ENCODE peak calls at places on chromosome 6, in five cellular contexts. K is LNCaP clone FGC, Z is SK-N-SH, O is WTC11, Y is AG10803. I is an unnamed sample.

GRCh38 chr6:111865909-111866546 is 7.2 kb downstream of the FYN start:
- DNase-seq in K (no peak), Z (no peak), O (no peak), Y (no peak), I (no peak)

GRCh38 chr6:52284131-52284459 is 447 bp downstream of the MCM3 start:
- DNase-seq in K (no peak), Z (peak), O (peak), Y (no peak), I (peak)

GRCh38 chr6:155487362-155488130 is 31.9 kb upstream of the NOX3 start:
- DNase-seq in K (no peak), Z (no peak), O (no peak), Y (no peak), I (no peak)

GRCh38 chr6:105021399-105021798 is 64.5 kb downstream of the LIN28B start:
- DNase-seq in K (no peak), Z (no peak), O (no peak), Y (no peak), I (no peak)

GRCh38 chr6:117463762-117464665 is 18.5 kb upstream of the DCBLD1 start:
- DNase-seq in K (no peak), Z (no peak), O (no peak), Y (peak), I (peak)

GRCh38 chr6:46378882-46379405 is 112.3 kb downstream of the RCAN2 start:
- DNase-seq in K (no peak), Z (no peak), O (no peak), Y (no peak), I (no peak)

GRCh38 chr6:168660400-168660945 is 219.5 kb downstream of the SMOC2 start:
- DNase-seq in K (no peak), Z (no peak), O (no peak), Y (no peak), I (no peak)

GRCh38 chr6:125073071-125073470 is 80.5 kb upstream of the TPD52L1 start:
- DNase-seq in K (no peak), Z (no peak), O (no peak), Y (no peak), I (no peak)

GRCh38 chr6:28368522-28368921 is 18.8 kb downstream of the ZKSCAN3 start:
- DNase-seq in K (no peak), Z (no peak), O (no peak), Y (no peak), I (no peak)

GRCh38 chr6:120938876-120939231 is 395.4 kb downstream of the TBC1D32 start:
- DNase-seq in K (no peak), Z (no peak), O (no peak), Y (no peak), I (no peak)

GRCh38 chr6:67884442-67884841 is 750.6 kb upstream of the ADGRB3 start:
- DNase-seq in K (no peak), Z (no peak), O (no peak), Y (no peak), I (no peak)

GRCh38 chr6:27168586-27169443 is 78.7 kb upstream of the PRSS16 start:
- DNase-seq in K (no peak), Z (no peak), O (no peak), Y (peak), I (no peak)

GRCh38 chr6:104705095-104705707 is 154.5 kb downstream of the HACE1 start:
- DNase-seq in K (no peak), Z (no peak), O (no peak), Y (peak), I (peak)

GRCh38 chr6:13814176-13814937 is at the start of gene MCUR1:
- DNase-seq in K (peak), Z (peak), O (peak), Y (peak), I (peak)
- TF ChIP-seq CTCF in K (peak), Z (peak), O (no peak), Y (peak), I (no peak)

DNA sequence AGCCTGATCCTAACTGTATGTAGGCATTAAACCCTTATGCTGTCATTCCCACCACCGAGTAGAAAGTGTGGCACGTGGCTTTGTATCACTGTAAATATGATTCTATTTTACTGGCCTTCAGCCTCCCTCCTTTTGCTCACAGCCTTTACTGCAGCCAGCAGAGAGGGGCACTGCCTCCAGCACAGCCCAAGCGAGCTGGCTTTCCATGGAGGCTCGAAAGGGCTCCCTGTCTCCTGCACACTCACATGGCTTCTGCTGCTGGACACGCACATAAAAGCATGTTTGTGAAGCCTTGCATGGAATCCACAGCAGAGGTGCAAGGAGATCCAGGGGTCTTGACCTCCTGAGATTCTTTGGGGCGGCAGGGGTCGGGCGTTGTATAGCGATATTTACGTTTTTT is 51.3 kb downstream of the RNASET2 start:
- DNase-seq in K (no peak), Z (no peak), O (no peak), Y (no peak), I (no peak)
- TF ChIP-seq CTCF in K (no peak), Z (no peak), O (no peak), Y (no peak), I (no peak)

DNA sequence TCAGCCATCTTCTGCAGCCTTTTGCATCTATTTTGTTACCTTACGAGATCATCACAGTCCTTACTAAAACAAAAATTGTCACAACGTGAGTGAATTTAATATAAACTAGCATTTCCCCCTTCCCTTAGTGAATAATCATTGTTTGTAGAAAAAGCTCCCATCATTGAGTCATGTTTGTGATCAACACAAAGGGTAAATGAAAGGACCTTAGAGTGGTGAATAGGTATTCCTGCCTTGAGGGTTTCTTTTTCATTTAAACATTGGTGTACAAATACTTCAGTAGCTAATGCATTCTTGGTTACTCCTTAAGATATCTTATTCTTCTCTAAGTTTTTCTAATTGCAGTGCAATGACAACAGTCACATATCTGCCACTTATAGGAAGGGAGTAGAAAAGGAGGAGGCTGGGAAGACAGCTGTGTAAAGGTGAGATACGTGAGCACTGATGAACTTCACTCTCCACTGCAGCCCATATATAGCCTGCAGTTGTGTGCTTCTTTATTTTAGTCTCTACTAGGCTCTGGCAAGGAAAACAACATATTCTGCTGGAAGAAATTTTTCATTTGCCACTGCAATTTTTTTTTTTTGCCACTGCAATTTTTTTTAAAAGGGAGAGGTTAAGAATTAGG is 27.8 kb downstream of the ADGRG6 start:
- DNase-seq in K (no peak), Z (no peak), O (no peak), Y (no peak), I (no peak)
- TF ChIP-seq CTCF in K (no peak), Z (no peak), O (no peak), Y (no peak), I (no peak)

GRCh38 chr6:29694637-29695036 is 13.7 kb upstream of the ZFP57 start:
- DNase-seq in K (no peak), Z (no peak), O (no peak), Y (no peak), I (no peak)

GRCh38 chr6:29696147-29697129 is 15.5 kb upstream of the ZFP57 start:
- DNase-seq in K (no peak), Z (no peak), O (peak), Y (no peak), I (peak)
- TF ChIP-seq CTCF in K (peak), Z (peak), O (no peak), Y (peak), I (no peak)

I was measured in activated CD8-positive, alpha-beta T cell treated with anti-CD3 and anti-CD28 coated beads for 36 hours.